ENCODE peak calls at places on chromosomes 7 and 10, in eight cellular contexts. One of them, this sample, is unnamed.
A peak's percentile ranks its signal among the peaks of the same experiment; 100 is the strongest.

GRCh38 chr7:151426486-151426905 is 13.4 kb downstream of the CRYGN start:
- DNase-seq in endothelial cell of umbilical vein: peak; percentile 47
- DNase-seq in activated B cell treated with CpG ODN at 0.5 μM for 24 hours: no peak
- DNase-seq in tibial nerve: peak; percentile 70
- DNase-seq in foreskin fibroblast: peak; percentile 79
- DNase-seq in fibroblast of lung: peak; percentile 98
- DNase-seq in fibroblast of pulmonary artery: peak; percentile 96
- DNase-seq in esophagus muscularis mucosa: no peak
- DNase-seq in this sample: peak; percentile 85

GRCh38 chr7:2405601-2406345 is 2.4 kb downstream of the CHST12 start:
- DNase-seq in endothelial cell of umbilical vein: no peak
- DNase-seq in activated B cell treated with CpG ODN at 0.5 μM for 24 hours: peak; percentile 26
- DNase-seq in tibial nerve: no peak
- DNase-seq in foreskin fibroblast: no peak
- DNase-seq in fibroblast of lung: no peak
- DNase-seq in fibroblast of pulmonary artery: no peak
- DNase-seq in esophagus muscularis mucosa: no peak
- DNase-seq in this sample: no peak

GRCh38 chr7:134737561-134738353 is 41.7 kb upstream of the CALD1 start:
- DNase-seq in endothelial cell of umbilical vein: peak; percentile 34
- DNase-seq in activated B cell treated with CpG ODN at 0.5 μM for 24 hours: no peak
- DNase-seq in tibial nerve: no peak
- DNase-seq in foreskin fibroblast: peak; percentile 36
- DNase-seq in fibroblast of lung: peak; percentile 98
- DNase-seq in fibroblast of pulmonary artery: peak; percentile 85
- DNase-seq in esophagus muscularis mucosa: no peak
- DNase-seq in this sample: peak; percentile 93

GRCh38 chr10:49602380-49603023 is 7.6 kb upstream of the SLC18A3 start:
- DNase-seq in endothelial cell of umbilical vein: no peak
- DNase-seq in activated B cell treated with CpG ODN at 0.5 μM for 24 hours: no peak
- DNase-seq in tibial nerve: no peak
- DNase-seq in foreskin fibroblast: no peak
- DNase-seq in fibroblast of lung: no peak
- DNase-seq in fibroblast of pulmonary artery: no peak
- DNase-seq in esophagus muscularis mucosa: peak; percentile 64
- DNase-seq in this sample: no peak

GRCh38 chr10:131452926-131453771 is 141.6 kb upstream of the TCERG1L start:
- DNase-seq in endothelial cell of umbilical vein: no peak
- DNase-seq in activated B cell treated with CpG ODN at 0.5 μM for 24 hours: no peak
- DNase-seq in tibial nerve: no peak
- DNase-seq in foreskin fibroblast: no peak
- DNase-seq in fibroblast of lung: no peak
- DNase-seq in fibroblast of pulmonary artery: no peak
- DNase-seq in esophagus muscularis mucosa: no peak
- DNase-seq in this sample: no peak

GRCh38 chr10:77553966-77554365 is 83.6 kb downstream of the KCNMA1 start:
- DNase-seq in endothelial cell of umbilical vein: no peak
- DNase-seq in activated B cell treated with CpG ODN at 0.5 μM for 24 hours: no peak
- DNase-seq in tibial nerve: no peak
- DNase-seq in foreskin fibroblast: no peak
- DNase-seq in fibroblast of lung: peak; percentile 36
- DNase-seq in fibroblast of pulmonary artery: no peak
- DNase-seq in esophagus muscularis mucosa: no peak
- DNase-seq in this sample: no peak

GRCh38 chr7:87152897-87153641 is 816 bp downstream of the DMTF1 start:
- DNase-seq in endothelial cell of umbilical vein: peak; percentile 58
- DNase-seq in activated B cell treated with CpG ODN at 0.5 μM for 24 hours: peak; percentile 22
- DNase-seq in tibial nerve: no peak
- DNase-seq in foreskin fibroblast: peak; percentile 28
- DNase-seq in fibroblast of lung: peak; percentile 20
- DNase-seq in fibroblast of pulmonary artery: peak; percentile 37
- DNase-seq in esophagus muscularis mucosa: no peak
- DNase-seq in this sample: no peak

GRCh38 chr10:97510686-97511085 is 12.0 kb downstream of the UBTD1 start:
- DNase-seq in endothelial cell of umbilical vein: no peak
- DNase-seq in activated B cell treated with CpG ODN at 0.5 μM for 24 hours: no peak
- DNase-seq in tibial nerve: no peak
- DNase-seq in foreskin fibroblast: no peak
- DNase-seq in fibroblast of lung: no peak
- DNase-seq in fibroblast of pulmonary artery: no peak
- DNase-seq in esophagus muscularis mucosa: no peak
- DNase-seq in this sample: no peak

GRCh38 chr10:118985576-118985975 is 43.9 kb upstream of the NANOS1 start:
- DNase-seq in endothelial cell of umbilical vein: no peak
- DNase-seq in activated B cell treated with CpG ODN at 0.5 μM for 24 hours: no peak
- DNase-seq in tibial nerve: no peak
- DNase-seq in foreskin fibroblast: no peak
- DNase-seq in fibroblast of lung: no peak
- DNase-seq in fibroblast of pulmonary artery: no peak
- DNase-seq in esophagus muscularis mucosa: no peak
- DNase-seq in this sample: no peak

GRCh38 chr7:123305840-123306375 is 106.1 kb upstream of the SLC13A1 start:
- DNase-seq in endothelial cell of umbilical vein: no peak
- DNase-seq in activated B cell treated with CpG ODN at 0.5 μM for 24 hours: no peak
- DNase-seq in tibial nerve: no peak
- DNase-seq in foreskin fibroblast: no peak
- DNase-seq in fibroblast of lung: no peak
- DNase-seq in fibroblast of pulmonary artery: no peak
- DNase-seq in esophagus muscularis mucosa: no peak
- DNase-seq in this sample: no peak

GRCh38 chr7:30068117-30068516 is 39.9 kb downstream of the PLEKHA8 start:
- DNase-seq in endothelial cell of umbilical vein: no peak
- DNase-seq in activated B cell treated with CpG ODN at 0.5 μM for 24 hours: no peak
- DNase-seq in tibial nerve: no peak
- DNase-seq in foreskin fibroblast: peak; percentile 84
- DNase-seq in fibroblast of lung: peak; percentile 90
- DNase-seq in fibroblast of pulmonary artery: peak; percentile 79
- DNase-seq in esophagus muscularis mucosa: no peak
- DNase-seq in this sample: peak; percentile 68

GRCh38 chr7:96407427-96407826 is 85.5 kb upstream of the SLC25A13 start:
- DNase-seq in endothelial cell of umbilical vein: no peak
- DNase-seq in activated B cell treated with CpG ODN at 0.5 μM for 24 hours: no peak
- DNase-seq in tibial nerve: no peak
- DNase-seq in foreskin fibroblast: peak; percentile 39
- DNase-seq in fibroblast of lung: peak; percentile 78
- DNase-seq in fibroblast of pulmonary artery: no peak
- DNase-seq in esophagus muscularis mucosa: no peak
- DNase-seq in this sample: peak; percentile 81

GRCh38 chr10:77599651-77600050 is 38.0 kb downstream of the KCNMA1 start:
- DNase-seq in endothelial cell of umbilical vein: no peak
- DNase-seq in activated B cell treated with CpG ODN at 0.5 μM for 24 hours: no peak
- DNase-seq in tibial nerve: no peak
- DNase-seq in foreskin fibroblast: no peak
- DNase-seq in fibroblast of lung: no peak
- DNase-seq in fibroblast of pulmonary artery: no peak
- DNase-seq in esophagus muscularis mucosa: no peak
- DNase-seq in this sample: no peak

GRCh38 chr7:27121656-27122055 is 8.9 kb downstream of the HOXA4 start:
- DNase-seq in endothelial cell of umbilical vein: no peak
- DNase-seq in activated B cell treated with CpG ODN at 0.5 μM for 24 hours: no peak
- DNase-seq in tibial nerve: no peak
- DNase-seq in foreskin fibroblast: no peak
- DNase-seq in fibroblast of lung: peak; percentile 32
- DNase-seq in fibroblast of pulmonary artery: no peak
- DNase-seq in esophagus muscularis mucosa: no peak
- DNase-seq in this sample: no peak

GRCh38 chr7:2218444-2218785 is 14.3 kb downstream of the MAD1L1 start:
- DNase-seq in endothelial cell of umbilical vein: no peak
- DNase-seq in activated B cell treated with CpG ODN at 0.5 μM for 24 hours: no peak
- DNase-seq in tibial nerve: no peak
- DNase-seq in foreskin fibroblast: no peak
- DNase-seq in fibroblast of lung: no peak
- DNase-seq in fibroblast of pulmonary artery: no peak
- DNase-seq in esophagus muscularis mucosa: no peak
- DNase-seq in this sample: no peak

GRCh38 chr7:5423272-5423843 is at the start of gene TNRC18:
- DNase-seq in endothelial cell of umbilical vein: no peak
- DNase-seq in activated B cell treated with CpG ODN at 0.5 μM for 24 hours: peak; percentile 28
- DNase-seq in tibial nerve: no peak
- DNase-seq in foreskin fibroblast: no peak
- DNase-seq in fibroblast of lung: no peak
- DNase-seq in fibroblast of pulmonary artery: no peak
- DNase-seq in esophagus muscularis mucosa: no peak
- DNase-seq in this sample: no peak

GRCh38 chr7:149788300-149788851 is 15.0 kb upstream of the ZNF467 start:
- DNase-seq in endothelial cell of umbilical vein: no peak
- DNase-seq in activated B cell treated with CpG ODN at 0.5 μM for 24 hours: no peak
- DNase-seq in tibial nerve: no peak
- DNase-seq in foreskin fibroblast: no peak
- DNase-seq in fibroblast of lung: no peak
- DNase-seq in fibroblast of pulmonary artery: no peak
- DNase-seq in esophagus muscularis mucosa: no peak
- DNase-seq in this sample: no peak

GRCh38 chr10:95277201-95277570 is 13.6 kb downstream of the PDLIM1 start:
- DNase-seq in endothelial cell of umbilical vein: no peak
- DNase-seq in activated B cell treated with CpG ODN at 0.5 μM for 24 hours: no peak
- DNase-seq in tibial nerve: no peak
- DNase-seq in foreskin fibroblast: no peak
- DNase-seq in fibroblast of lung: no peak
- DNase-seq in fibroblast of pulmonary artery: no peak
- DNase-seq in esophagus muscularis mucosa: peak; percentile 55
- DNase-seq in this sample: no peak

GRCh38 chr7:66804001-66804400 is 63.5 kb downstream of the RABGEF1 start:
- DNase-seq in endothelial cell of umbilical vein: no peak
- DNase-seq in activated B cell treated with CpG ODN at 0.5 μM for 24 hours: no peak
- DNase-seq in tibial nerve: no peak
- DNase-seq in foreskin fibroblast: no peak
- DNase-seq in fibroblast of lung: peak; percentile 38
- DNase-seq in fibroblast of pulmonary artery: no peak
- DNase-seq in esophagus muscularis mucosa: no peak
- DNase-seq in this sample: no peak

GRCh38 chr7:117870405-117870905 is 2.8 kb downstream of the CTTNBP2 start:
- DNase-seq in endothelial cell of umbilical vein: no peak
- DNase-seq in activated B cell treated with CpG ODN at 0.5 μM for 24 hours: no peak
- DNase-seq in tibial nerve: no peak
- DNase-seq in foreskin fibroblast: no peak
- DNase-seq in fibroblast of lung: no peak
- DNase-seq in fibroblast of pulmonary artery: no peak
- DNase-seq in esophagus muscularis mucosa: no peak
- DNase-seq in this sample: no peak

GRCh38 chr10:95499482-95499989 is 61.6 kb downstream of the SORBS1 start:
- DNase-seq in endothelial cell of umbilical vein: peak; percentile 58
- DNase-seq in activated B cell treated with CpG ODN at 0.5 μM for 24 hours: no peak
- DNase-seq in tibial nerve: no peak
- DNase-seq in foreskin fibroblast: no peak
- DNase-seq in fibroblast of lung: peak; percentile 79
- DNase-seq in fibroblast of pulmonary artery: no peak
- DNase-seq in esophagus muscularis mucosa: no peak
- DNase-seq in this sample: no peak

GRCh38 chr10:102426803-102427287 is 5.5 kb downstream of the CUEDC2 start:
- DNase-seq in endothelial cell of umbilical vein: no peak
- DNase-seq in activated B cell treated with CpG ODN at 0.5 μM for 24 hours: no peak
- DNase-seq in tibial nerve: no peak
- DNase-seq in foreskin fibroblast: peak; percentile 63
- DNase-seq in fibroblast of lung: peak; percentile 62
- DNase-seq in fibroblast of pulmonary artery: no peak
- DNase-seq in esophagus muscularis mucosa: no peak
- DNase-seq in this sample: no peak
- TF ChIP-seq CTCF in endothelial cell of umbilical vein: no peak
- TF ChIP-seq CTCF in activated B cell treated with CpG ODN at 0.5 μM for 24 hours: no peak
- TF ChIP-seq CTCF in tibial nerve: no peak
- TF ChIP-seq CTCF in foreskin fibroblast: no peak
- TF ChIP-seq CTCF in fibroblast of lung: no peak
- TF ChIP-seq CTCF in fibroblast of pulmonary artery: no peak
- TF ChIP-seq CTCF in esophagus muscularis mucosa: no peak
- TF ChIP-seq CTCF in this sample: no peak

GRCh38 chr7:46153583-46153950 is 232.5 kb upstream of the IGFBP3 start:
- DNase-seq in endothelial cell of umbilical vein: no peak
- DNase-seq in activated B cell treated with CpG ODN at 0.5 μM for 24 hours: no peak
- DNase-seq in tibial nerve: no peak
- DNase-seq in foreskin fibroblast: no peak
- DNase-seq in fibroblast of lung: no peak
- DNase-seq in fibroblast of pulmonary artery: no peak
- DNase-seq in esophagus muscularis mucosa: peak; percentile 64
- DNase-seq in this sample: no peak

GRCh38 chr7:46147871-46148270 is 226.8 kb upstream of the IGFBP3 start:
- DNase-seq in endothelial cell of umbilical vein: no peak
- DNase-seq in activated B cell treated with CpG ODN at 0.5 μM for 24 hours: no peak
- DNase-seq in tibial nerve: no peak
- DNase-seq in foreskin fibroblast: no peak
- DNase-seq in fibroblast of lung: peak; percentile 61
- DNase-seq in fibroblast of pulmonary artery: no peak
- DNase-seq in esophagus muscularis mucosa: no peak
- DNase-seq in this sample: no peak

GRCh38 chr7:46152671-46153070 is 231.6 kb upstream of the IGFBP3 start:
- DNase-seq in endothelial cell of umbilical vein: no peak
- DNase-seq in activated B cell treated with CpG ODN at 0.5 μM for 24 hours: no peak
- DNase-seq in tibial nerve: no peak
- DNase-seq in foreskin fibroblast: no peak
- DNase-seq in fibroblast of lung: no peak
- DNase-seq in fibroblast of pulmonary artery: no peak
- DNase-seq in esophagus muscularis mucosa: no peak
- DNase-seq in this sample: no peak

GRCh38 chr7:46150721-46151120 is 229.6 kb upstream of the IGFBP3 start:
- DNase-seq in endothelial cell of umbilical vein: no peak
- DNase-seq in activated B cell treated with CpG ODN at 0.5 μM for 24 hours: no peak
- DNase-seq in tibial nerve: no peak
- DNase-seq in foreskin fibroblast: peak; percentile 21
- DNase-seq in fibroblast of lung: peak; percentile 70
- DNase-seq in fibroblast of pulmonary artery: peak; percentile 27
- DNase-seq in esophagus muscularis mucosa: no peak
- DNase-seq in this sample: no peak

DNA sequence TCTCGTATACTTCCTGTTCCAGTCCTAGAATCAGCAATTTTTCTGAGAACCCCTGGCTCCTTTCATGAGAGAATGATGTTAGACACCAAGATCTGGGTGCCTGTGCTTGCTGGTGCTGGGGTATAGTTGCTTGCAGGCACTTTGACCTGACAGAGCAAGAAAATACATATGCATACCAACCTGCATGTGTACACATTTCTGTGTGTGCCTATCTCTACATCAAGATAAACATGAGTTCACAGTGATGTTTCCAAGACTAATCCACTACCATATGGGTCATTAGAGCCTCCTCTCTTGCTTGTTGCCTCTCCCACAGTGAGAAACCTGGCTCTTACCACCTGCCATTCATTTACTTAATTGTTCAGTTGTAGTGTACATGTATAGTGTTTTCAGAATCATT is 229.1 kb upstream of the IGFBP3 start:
- DNase-seq in endothelial cell of umbilical vein: no peak
- DNase-seq in activated B cell treated with CpG ODN at 0.5 μM for 24 hours: no peak
- DNase-seq in tibial nerve: no peak
- DNase-seq in foreskin fibroblast: no peak
- DNase-seq in fibroblast of lung: no peak
- DNase-seq in fibroblast of pulmonary artery: no peak
- DNase-seq in esophagus muscularis mucosa: no peak
- DNase-seq in this sample: no peak
- TF ChIP-seq CTCF in endothelial cell of umbilical vein: no peak
- TF ChIP-seq CTCF in activated B cell treated with CpG ODN at 0.5 μM for 24 hours: no peak
- TF ChIP-seq CTCF in tibial nerve: no peak
- TF ChIP-seq CTCF in foreskin fibroblast: no peak
- TF ChIP-seq CTCF in fibroblast of lung: no peak
- TF ChIP-seq CTCF in fibroblast of pulmonary artery: no peak
- TF ChIP-seq CTCF in esophagus muscularis mucosa: no peak
- TF ChIP-seq CTCF in this sample: no peak

GRCh38 chr10:110446954-110447608 is 50.6 kb upstream of the DUSP5 start:
- DNase-seq in endothelial cell of umbilical vein: peak; percentile 87
- DNase-seq in activated B cell treated with CpG ODN at 0.5 μM for 24 hours: no peak
- DNase-seq in tibial nerve: no peak
- DNase-seq in foreskin fibroblast: peak; percentile 94
- DNase-seq in fibroblast of lung: peak; percentile 95
- DNase-seq in fibroblast of pulmonary artery: peak; percentile 93
- DNase-seq in esophagus muscularis mucosa: no peak
- DNase-seq in this sample: peak; percentile 87
- TF ChIP-seq CTCF in endothelial cell of umbilical vein: no peak
- TF ChIP-seq CTCF in activated B cell treated with CpG ODN at 0.5 μM for 24 hours: no peak
- TF ChIP-seq CTCF in tibial nerve: no peak
- TF ChIP-seq CTCF in foreskin fibroblast: peak; percentile 21
- TF ChIP-seq CTCF in fibroblast of lung: peak; percentile 33
- TF ChIP-seq CTCF in fibroblast of pulmonary artery: peak; percentile 50
- TF ChIP-seq CTCF in esophagus muscularis mucosa: no peak
- TF ChIP-seq CTCF in this sample: peak; percentile 60

GRCh38 chr10:14547826-14548225 is 217.1 kb upstream of the FRMD4A start:
- DNase-seq in endothelial cell of umbilical vein: no peak
- DNase-seq in activated B cell treated with CpG ODN at 0.5 μM for 24 hours: no peak
- DNase-seq in tibial nerve: no peak
- DNase-seq in foreskin fibroblast: no peak
- DNase-seq in fibroblast of lung: no peak
- DNase-seq in fibroblast of pulmonary artery: no peak
- DNase-seq in esophagus muscularis mucosa: peak; percentile 62
- DNase-seq in this sample: no peak
- TF ChIP-seq CTCF in endothelial cell of umbilical vein: peak; percentile 22
- TF ChIP-seq CTCF in activated B cell treated with CpG ODN at 0.5 μM for 24 hours: no peak
- TF ChIP-seq CTCF in tibial nerve: no peak
- TF ChIP-seq CTCF in foreskin fibroblast: no peak
- TF ChIP-seq CTCF in fibroblast of lung: no peak
- TF ChIP-seq CTCF in fibroblast of pulmonary artery: peak; percentile 20
- TF ChIP-seq CTCF in esophagus muscularis mucosa: no peak
- TF ChIP-seq CTCF in this sample: peak; percentile 53